ENCODE peak calls at places on chromosome 1, in ten cellular contexts. I, J, H, L, O, A, B, K, M and Z are unnamed samples.

GRCh38 chr1:7686301-7686850 is 84.7 kb upstream of the VAMP3 start:
- DNase-seq in I (no peak), J (no peak), H (no peak), L (no peak), O (no peak), A (no peak), B (no peak), K (no peak), M (no peak), Z (no peak)

GRCh38 chr1:215228193-215228592 is 145.7 kb downstream of the KCNK2 start:
- DNase-seq in I (no peak), J (no peak), H (no peak), L (no peak), O (no peak), A (no peak), B (no peak), K (no peak), M (no peak), Z (no peak)

GRCh38 chr1:211520641-211521040 is 28.7 kb upstream of the RD3 start:
- DNase-seq in I (no peak), J (no peak), H (no peak), L (no peak), O (no peak), A (no peak), B (no peak), K (no peak), M (no peak), Z (no peak)

GRCh38 chr1:37035014-37035686 is 835 bp upstream of the GRIK3 start:
- DNase-seq in I (no peak), J (no peak), H (no peak), L (no peak), O (no peak), A (no peak), B (no peak), K (no peak), M (no peak), Z (no peak)

GRCh38 chr1:165116732-165117131 is 239.8 kb downstream of the LMX1A start:
- DNase-seq in I (no peak), J (no peak), H (no peak), L (no peak), O (no peak), A (no peak), B (no peak), K (peak; percentile 62), M (no peak), Z (no peak)

GRCh38 chr1:21670956-21671902 is 2.1 kb upstream of the RAP1GAP start:
- DNase-seq in I (no peak), J (no peak), H (peak; percentile 68), L (no peak), O (no peak), A (no peak), B (no peak), K (no peak), M (no peak), Z (no peak)

GRCh38 chr1:109201123-109201703 is 12.5 kb upstream of the SARS1 start:
- DNase-seq in I (no peak), J (no peak), H (no peak), L (peak; percentile 73), O (no peak), A (peak; percentile 10), B (peak; percentile 33), K (peak; percentile 87), M (peak; percentile 20), Z (peak; percentile 75)

GRCh38 chr1:229238674-229239415 is 32.1 kb upstream of the RAB4A start:
- DNase-seq in I (no peak), J (no peak), H (no peak), L (no peak), O (no peak), A (no peak), B (no peak), K (no peak), M (no peak), Z (no peak)

GRCh38 chr1:26161408-26162219 is 2.7 kb downstream of the FAM110D start:
- DNase-seq in I (no peak), J (no peak), H (peak; percentile 87), L (peak; percentile 18), O (no peak), A (peak; percentile 21), B (peak; percentile 83), K (peak; percentile 33), M (peak; percentile 77), Z (peak; percentile 71)

GRCh38 chr1:106232128-106232527 is 824.3 kb upstream of the PRMT6 start:
- DNase-seq in I (no peak), J (no peak), H (no peak), L (no peak), O (no peak), A (no peak), B (no peak), K (no peak), M (no peak), Z (no peak)

GRCh38 chr1:54274448-54274847 is 74.5 kb downstream of the MRPL37 start:
- DNase-seq in I (no peak), J (no peak), H (no peak), L (no peak), O (no peak), A (no peak), B (no peak), K (no peak), M (no peak), Z (no peak)

GRCh38 chr1:202213361-202214088 is 19.9 kb downstream of the LGR6 start:
- DNase-seq in I (no peak), J (no peak), H (no peak), L (no peak), O (no peak), A (no peak), B (no peak), K (no peak), M (no peak), Z (no peak)

GRCh38 chr1:85374160-85374559 is 90.8 kb downstream of the DDAH1 start:
- DNase-seq in I (no peak), J (no peak), H (no peak), L (no peak), O (no peak), A (no peak), B (no peak), K (peak; percentile 79), M (no peak), Z (no peak)

GRCh38 chr1:55466343-55466742 is 251.2 kb upstream of the USP24 start:
- DNase-seq in I (no peak), J (no peak), H (no peak), L (no peak), O (no peak), A (no peak), B (no peak), K (no peak), M (no peak), Z (no peak)

GRCh38 chr1:38077523-38078147 is 31.0 kb upstream of the POU3F1 start:
- DNase-seq in I (no peak), J (no peak), H (no peak), L (no peak), O (no peak), A (no peak), B (no peak), K (no peak), M (no peak), Z (no peak)

GRCh38 chr1:99544328-99544727 is 101.6 kb upstream of the PALMD start:
- DNase-seq in I (no peak), J (no peak), H (no peak), L (no peak), O (no peak), A (no peak), B (no peak), K (peak; percentile 61), M (no peak), Z (no peak)

GRCh38 chr1:115307621-115308020 is 30.4 kb downstream of the NGF start:
- DNase-seq in I (no peak), J (no peak), H (no peak), L (no peak), O (no peak), A (no peak), B (no peak), K (no peak), M (no peak), Z (no peak)

GRCh38 chr1:33616780-33617179 is 144.3 kb downstream of the ZSCAN20 start:
- DNase-seq in I (no peak), J (peak; percentile 51), H (no peak), L (no peak), O (no peak), A (no peak), B (no peak), K (no peak), M (no peak), Z (peak; percentile 22)